ENCODE peak calls at places on chromosome 21, in six cellular contexts. A is PC-3, S is left ventricle myocardium inferior, C is cardiac muscle cell, T is NB4, K is upper lobe of right lung. R is an unnamed sample.
A peak's percentile ranks its signal among the peaks of the same experiment; 100 is the strongest.

GRCh38 chr21:20875741-20876140 is 122.5 kb upstream of the NCAM2 start:
- DNase-seq in A (peak; percentile 25), S (no peak), C (peak; percentile 5), T (no peak), K (no peak), R (no peak)

GRCh38 chr21:36203603-36203889 is 46.9 kb downstream of the DOP1B start:
- DNase-seq in K (no peak), A (peak; percentile 86), T (peak; percentile 62), C (no peak), S (no peak), R (peak; percentile 33)

GRCh38 chr21:39074508-39074907 is 108.7 kb downstream of the PSMG1 start:
- DNase-seq in T (no peak), K (no peak), S (no peak), C (no peak), A (no peak), R (no peak)

GRCh38 chr21:41167348-41168342 is at the start of gene BACE2:
- DNase-seq in K (peak; percentile 90), T (no peak), S (peak; percentile 85), C (peak; percentile 76), A (peak; percentile 74), R (peak; percentile 31)

GRCh38 chr21:18772404-18772803 is 368.8 kb upstream of the TMPRSS15 start:
- DNase-seq in C (no peak), T (peak; percentile 52), K (no peak), S (no peak), A (peak; percentile 69), R (no peak)

GRCh38 chr21:42025392-42026071 is 15.4 kb upstream of the ZBTB21 start:
- DNase-seq in S (no peak), A (no peak), K (no peak), C (no peak), T (no peak), R (peak; percentile 75)

GRCh38 chr21:34938079-34938764 is 110.9 kb downstream of the RUNX1 start:
- DNase-seq in C (no peak), A (peak; percentile 44), T (no peak), S (no peak), K (no peak), R (no peak)

GRCh38 chr21:42062543-42063022 is 8.5 kb upstream of the UMODL1 start:
- DNase-seq in K (peak; percentile 88), A (no peak), C (no peak), T (peak; percentile 93), S (no peak), R (no peak)

GRCh38 chr21:31218830-31219608 is 125.0 kb downstream of the TIAM1 start:
- DNase-seq in S (peak; percentile 50), A (peak; percentile 97), C (no peak), K (no peak), T (no peak), R (no peak)

GRCh38 chr21:18832950-18833349 is 429.4 kb upstream of the TMPRSS15 start:
- DNase-seq in A (peak; percentile 85), T (no peak), K (no peak), C (peak; percentile 39), S (no peak), R (no peak)

DNA sequence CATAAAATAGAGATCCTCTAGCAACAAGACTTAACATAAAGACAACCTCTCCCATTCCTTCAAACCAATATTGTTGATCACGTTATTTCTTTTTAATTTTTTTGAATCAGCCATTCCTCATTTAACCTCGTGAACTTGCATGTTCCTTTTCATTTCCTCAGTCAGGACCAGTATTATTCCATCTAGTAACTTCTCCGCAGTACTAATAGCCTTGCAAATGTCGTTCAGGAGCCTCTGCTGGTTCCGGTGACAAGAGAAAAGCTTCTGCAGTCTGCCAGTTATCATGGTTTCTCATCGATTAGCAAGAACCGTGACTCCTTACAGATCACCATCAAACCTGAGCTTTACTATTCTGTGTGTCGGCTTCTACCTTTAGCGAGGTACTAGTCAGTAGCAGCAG is 3.0 kb downstream of the APP start:
- DNase-seq in K (no peak), C (no peak), A (no peak), T (no peak), S (no peak), R (no peak)
- H3K4me3 ChIP-seq in K (peak overlapping the region; percentile 93), C (peak overlapping the region; percentile 2), A (peak overlapping the region; percentile 82), T (no peak overlapping the region), S (peak overlapping the region; percentile 95), R (no peak overlapping the region)

DNA sequence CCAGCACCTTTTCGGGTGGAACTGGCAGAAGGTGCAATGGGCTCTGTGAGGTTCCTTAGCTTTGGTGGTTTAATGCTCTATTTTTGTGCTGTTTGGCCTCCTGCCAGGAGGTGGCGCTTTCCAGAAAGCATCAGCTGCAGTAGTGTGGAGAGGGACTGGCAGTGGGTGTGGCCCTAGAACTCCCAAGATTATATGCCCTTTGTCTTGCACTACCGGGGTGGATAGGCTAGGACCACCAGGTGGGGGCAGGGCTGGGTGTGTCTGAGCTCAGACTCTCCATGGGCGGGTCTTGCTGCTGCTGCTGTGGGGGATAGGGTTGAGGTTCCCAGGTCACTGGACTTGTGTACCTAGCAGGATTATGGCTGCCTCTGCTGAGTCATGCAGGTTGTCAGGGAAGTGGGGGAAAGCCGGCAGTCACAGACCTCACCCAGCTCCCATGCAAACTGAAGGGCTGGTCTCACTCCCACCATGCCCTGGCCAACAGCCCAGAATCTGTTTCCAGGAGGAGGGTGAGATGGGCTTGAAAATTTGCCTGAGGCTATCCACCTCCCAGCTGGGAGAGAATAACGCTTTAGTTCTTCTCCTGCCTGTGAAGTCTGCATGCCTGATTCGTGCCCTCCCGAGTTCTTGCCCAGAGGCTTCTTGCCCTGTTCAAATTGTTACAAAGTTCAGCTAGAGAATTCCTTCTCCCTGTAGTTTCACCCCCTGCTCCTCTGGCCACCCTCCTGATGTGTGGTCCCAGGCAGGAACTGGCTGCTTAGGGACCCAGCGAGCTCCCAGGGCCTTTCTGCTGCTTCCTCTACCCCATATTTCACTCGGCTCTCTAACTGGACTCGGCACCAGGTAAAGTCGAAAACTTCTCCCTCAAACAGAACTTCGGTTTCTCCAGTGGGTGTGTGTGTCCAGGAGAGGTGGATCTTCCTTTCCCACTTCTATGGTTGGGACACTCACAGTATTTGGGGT is 76.5 kb upstream of the BTG3 start:
- DNase-seq in T (peak; percentile 5), K (no peak), C (no peak), A (peak; percentile 96), S (peak; percentile 23), R (no peak)
- TF ChIP-seq CTCF in T (peak; percentile 27), K (peak; percentile 24), C (no peak), A (peak; percentile 63), S (no peak), R (peak; percentile 3)

GRCh38 chr21:45555251-45555556 is 13.0 kb upstream of the SLC19A1 start:
- DNase-seq in T (no peak), C (no peak), K (no peak), A (no peak), S (no peak), R (no peak)

GRCh38 chr21:45557611-45558043 is 15.4 kb upstream of the SLC19A1 start:
- DNase-seq in C (no peak), S (no peak), T (no peak), A (no peak), K (peak; percentile 62), R (no peak)

GRCh38 chr21:45555557-45556301 is 13.5 kb upstream of the SLC19A1 start:
- DNase-seq in T (peak; percentile 94), K (peak; percentile 88), C (peak; percentile 89), S (peak; percentile 73), A (peak; percentile 89), R (peak; percentile 33)

GRCh38 chr21:45556645-45557601 is 14.7 kb upstream of the SLC19A1 start:
- DNase-seq in K (peak; percentile 71), C (no peak), A (no peak), T (peak; percentile 73), S (peak; percentile 14), R (no peak)

GRCh38 chr21:45556302-45556644 is 14.0 kb upstream of the SLC19A1 start:
- DNase-seq in S (no peak), A (no peak), T (no peak), K (no peak), C (no peak), R (no peak)
- H3K4me3 ChIP-seq in S (peak overlapping the region; percentile 72), A (peak overlapping the region; percentile 66), T (peak overlapping the region; percentile 72), K (peak overlapping the region; percentile 49), C (no peak overlapping the region), R (peak overlapping the region; percentile 49)

GRCh38 chr21:45618287-45618686 is 25.2 kb upstream of the PCBP3 start:
- DNase-seq in K (peak; percentile 58), T (peak; percentile 76), A (no peak), S (no peak), C (no peak), R (no peak)

GRCh38 chr21:45620201-45620600 is 23.3 kb upstream of the PCBP3 start:
- DNase-seq in C (no peak), K (peak; percentile 16), S (no peak), T (no peak), A (no peak), R (no peak)

GRCh38 chr21:45615145-45615711 is 28.3 kb upstream of the PCBP3 start:
- DNase-seq in T (peak; percentile 22), A (peak; percentile 41), C (no peak), K (peak; percentile 46), S (no peak), R (no peak)

GRCh38 chr21:45618846-45619485 is 24.6 kb upstream of the PCBP3 start:
- DNase-seq in S (no peak), T (peak; percentile 78), C (no peak), K (peak; percentile 49), A (peak; percentile 21), R (no peak)

DNA sequence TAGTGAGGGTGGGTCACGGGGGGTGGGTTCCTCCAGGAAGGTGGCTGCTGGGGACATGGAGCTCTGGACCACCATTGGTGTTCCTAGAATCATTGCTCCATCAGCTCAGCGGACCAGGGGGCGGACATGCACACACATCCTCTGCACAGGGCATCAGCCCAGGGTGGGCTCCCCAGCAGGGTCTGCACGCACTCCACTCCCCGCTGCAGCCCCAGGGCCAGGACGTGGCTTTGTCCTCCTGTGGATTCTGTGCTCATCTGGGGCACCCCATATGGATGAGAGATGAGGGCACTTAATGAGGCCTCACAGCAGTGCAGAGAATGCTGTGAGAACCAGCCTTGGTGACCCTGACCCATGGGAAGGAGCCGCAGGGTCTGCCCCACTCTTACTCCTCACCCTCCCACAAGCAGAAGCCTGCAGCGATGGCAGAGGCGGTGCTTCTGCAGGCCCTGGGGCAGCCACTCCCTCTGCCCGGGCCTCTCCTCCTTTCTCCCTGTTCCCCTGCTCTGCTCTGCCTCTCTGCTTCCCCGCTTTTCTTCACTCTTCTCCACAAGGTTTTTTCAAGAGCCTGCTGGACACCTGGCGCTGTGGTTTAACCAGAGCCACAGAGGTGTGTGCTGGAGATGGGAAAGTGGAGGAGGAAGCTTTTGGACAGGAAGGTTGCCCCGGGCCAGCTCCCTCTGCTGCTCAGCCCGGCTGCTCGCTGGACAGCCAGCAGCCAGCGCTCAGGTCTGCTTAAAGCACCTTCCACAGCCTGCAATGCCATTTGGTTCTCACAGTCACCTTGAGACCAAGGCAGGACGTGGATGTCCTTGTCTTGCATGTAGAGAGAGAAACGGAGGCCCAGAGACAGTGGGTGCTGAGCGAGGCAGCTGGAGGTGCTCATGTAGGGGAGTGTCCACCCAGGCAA is 26.2 kb upstream of the PCBP3 start:
- DNase-seq in S (no peak), T (peak; percentile 47), A (no peak), C (peak; percentile 38), K (peak; percentile 52), R (no peak)
- TF ChIP-seq CTCF in S (no peak), T (no peak), A (peak; percentile 8), C (no peak), K (no peak), R (no peak)

GRCh38 chr21:29305561-29305960 is 6.8 kb downstream of the BACH1 start:
- DNase-seq in A (no peak), C (no peak), K (no peak), S (no peak), T (no peak), R (no peak)
- H3K4me3 ChIP-seq in A (no peak overlapping the region), C (no peak overlapping the region), K (no peak overlapping the region), S (no peak overlapping the region), T (no peak overlapping the region), R (no peak overlapping the region)

GRCh38 chr21:46066843-46067331 is 31.0 kb upstream of the COL6A2 start:
- DNase-seq in S (peak; percentile 70), A (no peak), T (no peak), K (peak; percentile 63), C (peak; percentile 33), R (no peak)
- TF ChIP-seq CTCF in S (no peak), A (no peak), T (no peak), K (no peak), C (no peak), R (no peak)